ENCODE peak calls at places on chromosome 16, in four cellular contexts. M, W, B and Y are unnamed samples.

GRCh38 chr16:67260426-67261063 is 11.8 kb downstream of the SLC9A5 start:
- DNase-seq in M (peak), W (no peak), B (peak), Y (no peak)

GRCh38 chr16:90016339-90016950 is 2.8 kb downstream of the DBNDD1 start:
- DNase-seq in M (no peak), W (no peak), B (no peak), Y (no peak)

GRCh38 chr16:728131-728889 is 1.4 kb downstream of the HAGHL start:
- DNase-seq in M (peak), W (peak), B (peak), Y (peak)

GRCh38 chr16:73066927-73067670 is 19.2 kb upstream of the ZFHX3 start:
- DNase-seq in M (peak), W (peak), B (no peak), Y (no peak)

GRCh38 chr16:85520853-85521736 is 92.0 kb upstream of the GSE1 start:
- DNase-seq in M (no peak), W (no peak), B (peak), Y (no peak)

GRCh38 chr16:2468725-2469398 is 2.2 kb upstream of the NTN3 start:
- DNase-seq in M (no peak), W (peak), B (no peak), Y (no peak)

GRCh38 chr16:2835638-2836493 is 5.8 kb downstream of the ZG16B start:
- DNase-seq in M (peak), W (no peak), B (peak), Y (no peak)

GRCh38 chr16:3838600-3839401 is 41.7 kb downstream of the CREBBP start:
- DNase-seq in M (peak), W (no peak), B (no peak), Y (no peak)

GRCh38 chr16:14301150-14302030 is 230.3 kb downstream of the MRTFB start:
- DNase-seq in M (peak), W (no peak), B (no peak), Y (no peak)

GRCh38 chr16:81483064-81483969 is 38.7 kb downstream of the CMIP start:
- DNase-seq in M (peak), W (peak), B (no peak), Y (no peak)

GRCh38 chr16:22075043-22075757 is 17.1 kb upstream of the VWA3A start:
- DNase-seq in M (no peak), W (no peak), B (no peak), Y (no peak)

GRCh38 chr16:67071476-67072048 is 38.2 kb upstream of the PHAF1 start:
- DNase-seq in M (no peak), W (no peak), B (no peak), Y (no peak)

GRCh38 chr16:85309656-85310587 is 197.7 kb upstream of the CIBAR2 start:
- DNase-seq in M (no peak), W (no peak), B (no peak), Y (peak)

GRCh38 chr16:83344014-83344413 is 463.8 kb upstream of the HSBP1 start:
- DNase-seq in M (peak), W (no peak), B (no peak), Y (no peak)

GRCh38 chr16:89471225-89471624 is 19.1 kb downstream of the ANKRD11 start:
- DNase-seq in M (peak), W (no peak), B (no peak), Y (no peak)

GRCh38 chr16:87076950-87077749 is 240.0 kb downstream of the C16orf95 start:
- DNase-seq in M (peak), W (peak), B (no peak), Y (no peak)

GRCh38 chr16:87948735-87949070 is 2.5 kb upstream of the BANP start:
- DNase-seq in M (no peak), W (no peak), B (no peak), Y (no peak)

GRCh38 chr16:74226361-74226979 is 70.1 kb upstream of the PSMD7 start:
- DNase-seq in M (peak), W (no peak), B (no peak), Y (no peak)

GRCh38 chr16:50269769-50270509 is 3.6 kb downstream of the ADCY7 start:
- DNase-seq in M (no peak), W (peak), B (no peak), Y (no peak)

GRCh38 chr16:70577256-70577698 is 53.7 kb downstream of the SF3B3 start:
- DNase-seq in M (peak), W (no peak), B (no peak), Y (no peak)

GRCh38 chr16:27918755-27919154 is 144.8 kb downstream of the GSG1L start:
- DNase-seq in M (no peak), W (no peak), B (no peak), Y (no peak)

GRCh38 chr16:55474821-55475220 is 4.2 kb upstream of the MMP2 start:
- DNase-seq in M (no peak), W (no peak), B (no peak), Y (no peak)

GRCh38 chr16:21184834-21185233 is 26.4 kb downstream of the LDAF1 start:
- DNase-seq in M (no peak), W (no peak), B (no peak), Y (no peak)

GRCh38 chr16:25264599-25264998 is 7.0 kb upstream of the ZKSCAN2 start:
- DNase-seq in M (peak), W (no peak), B (no peak), Y (no peak)

GRCh38 chr16:64864232-64864803 is 257.5 kb downstream of the CDH11 start:
- DNase-seq in M (peak), W (no peak), B (no peak), Y (no peak)

GRCh38 chr16:47574091-47575054 is 113.2 kb downstream of the PHKB start:
- DNase-seq in M (peak), W (no peak), B (no peak), Y (no peak)

GRCh38 chr16:2329532-2329931 is 11.0 kb downstream of the ABCA3 start:
- DNase-seq in M (no peak), W (no peak), B (no peak), Y (no peak)

DNA sequence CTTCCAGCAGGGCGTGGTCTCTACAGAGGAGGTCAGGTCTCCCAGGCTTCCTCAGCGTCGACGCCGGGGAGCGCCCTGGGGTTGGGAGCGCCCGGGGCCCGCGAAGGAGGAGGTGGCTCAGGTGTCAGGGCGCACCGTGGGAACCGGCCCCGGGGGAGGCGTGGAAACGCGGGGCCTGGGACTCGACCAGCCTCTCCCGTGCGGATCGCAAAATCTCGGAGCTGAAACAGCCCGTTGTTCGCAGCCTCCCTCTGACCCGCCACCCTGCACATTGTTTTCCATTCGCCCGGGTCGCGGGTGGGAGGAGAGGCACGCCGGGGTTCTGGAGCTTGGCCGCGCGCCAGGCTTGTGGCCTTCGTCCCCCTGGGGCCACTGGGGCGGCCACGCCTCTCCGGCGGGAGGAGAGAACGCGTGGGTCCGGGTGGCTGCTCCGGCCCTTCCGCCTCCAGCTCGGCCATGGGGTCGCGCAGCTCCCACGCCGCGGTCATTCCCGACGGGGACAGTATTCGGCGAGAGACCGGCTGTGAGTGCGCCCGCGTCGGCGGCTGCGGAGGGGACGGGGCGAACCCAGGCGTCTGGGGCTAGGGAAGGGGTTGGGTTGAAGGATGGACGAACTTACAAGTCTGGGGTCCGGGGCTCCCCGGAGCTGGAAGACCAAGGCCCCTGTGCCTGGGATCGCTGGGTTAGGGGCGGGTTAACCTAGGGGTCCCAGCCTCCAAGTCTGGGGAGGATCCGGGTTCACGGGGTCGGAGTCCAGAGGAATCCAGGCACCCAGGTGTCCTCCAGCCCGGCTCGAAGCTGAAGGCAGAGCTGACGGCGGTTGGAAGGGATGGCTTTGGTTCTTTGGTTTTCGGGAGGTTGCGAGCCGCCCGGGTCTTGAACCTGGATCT is at the start of gene CHP2:
- DNase-seq in M (no peak), W (peak), B (no peak), Y (peak)
- TF ChIP-seq CTCF in M (no peak), W (no peak), B (no peak), Y (no peak)

GRCh38 chr16:12426122-12426521 is 377.6 kb downstream of the CPPED1 start:
- DNase-seq in M (peak), W (no peak), B (no peak), Y (no peak)
- TF ChIP-seq CTCF in M (no peak), W (no peak), B (no peak), Y (no peak)

DNA sequence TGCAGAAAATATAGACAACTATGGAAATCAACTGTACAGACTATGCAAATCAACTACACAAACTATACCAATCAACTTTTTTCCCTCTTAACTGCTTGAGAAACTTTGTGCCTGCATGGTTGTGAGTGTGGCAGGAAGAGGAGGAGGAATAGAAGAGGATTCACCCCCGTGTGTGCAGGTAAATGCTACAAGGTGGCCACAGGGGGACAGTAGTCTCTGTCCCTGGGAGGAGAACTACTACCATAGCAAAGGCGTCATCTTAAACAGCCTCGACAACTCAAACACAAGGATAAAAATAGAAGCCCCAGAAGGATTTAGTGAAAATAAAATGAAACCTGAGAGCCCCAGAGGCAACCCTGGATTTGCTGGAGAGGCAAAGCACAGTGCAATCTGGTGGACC is 199.6 kb upstream of the DYNLRB2 start:
- DNase-seq in M (no peak), W (no peak), B (no peak), Y (no peak)
- TF ChIP-seq CTCF in M (no peak), W (no peak), B (no peak), Y (no peak)

DNA sequence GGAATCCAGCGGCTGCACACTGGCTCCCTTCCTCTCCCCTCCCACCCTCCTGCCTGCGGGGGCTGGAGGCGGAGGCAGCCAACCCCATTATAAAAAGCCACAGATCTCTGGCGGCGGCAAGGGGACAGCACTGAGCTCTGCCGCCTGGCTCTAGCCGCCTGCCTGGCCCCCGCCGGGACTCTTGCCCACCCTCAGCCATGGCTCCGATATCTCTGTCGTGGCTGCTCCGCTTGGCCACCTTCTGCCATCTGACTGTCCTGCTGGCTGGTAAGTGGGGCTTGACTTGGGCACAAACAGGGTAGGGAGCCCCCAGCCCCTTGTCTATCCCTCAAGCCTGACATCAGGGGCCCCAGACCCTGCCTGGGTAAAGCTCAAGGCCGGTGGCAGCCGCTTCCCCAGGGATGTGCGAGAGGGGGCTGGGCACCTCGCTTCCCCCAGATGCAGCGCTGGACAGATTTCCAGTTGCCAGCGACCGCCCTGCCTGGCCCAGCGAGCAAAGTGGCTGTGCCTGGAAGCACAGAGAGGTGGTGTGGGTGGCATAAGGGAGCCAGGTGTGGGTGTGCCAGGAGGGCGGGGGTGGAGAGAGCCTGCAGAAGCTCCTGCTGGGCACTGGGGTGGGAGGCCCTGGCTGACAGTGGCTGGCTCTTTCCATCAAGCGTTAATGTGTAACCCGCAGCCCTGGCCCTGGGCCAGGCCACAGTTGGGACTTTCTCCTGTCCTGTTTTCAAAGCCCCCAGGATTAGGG is at the start of gene CX3CL1:
- DNase-seq in M (peak), W (no peak), B (peak), Y (no peak)
- TF ChIP-seq CTCF in M (peak), W (peak), B (peak), Y (no peak)